ENCODE peak calls at places on chromosomes 2 and 18, in four cellular contexts. S is foreskin fibroblast, H is activated B cell treated with CpG ODN at 0.5 μM for 24 hours, J is mammary epithelial cell. Y is an unnamed sample.

GRCh38 chr2:38496927-38497669 is 105.6 kb downstream of the HNRNPLL start:
- DNase-seq in S (no peak), H (no peak), J (no peak), Y (no peak)

GRCh38 chr2:232278534-232278933 is 100.0 kb upstream of the ALPP start:
- DNase-seq in S (no peak), H (no peak), J (no peak), Y (no peak)

GRCh38 chr2:197450485-197450884 is 2.9 kb upstream of the COQ10B start:
- DNase-seq in S (no peak), H (no peak), J (no peak), Y (no peak)

GRCh38 chr2:16971722-16972234 is 306.1 kb upstream of the CYRIA start:
- DNase-seq in S (no peak), H (no peak), J (no peak), Y (no peak)

GRCh38 chr2:10097352-10098148 is 17.3 kb upstream of the CYS1 start:
- DNase-seq in S (peak; percentile 56), H (peak; percentile 25), J (peak; percentile 65), Y (peak; percentile 56)

GRCh38 chr2:101930019-101930418 is 61.7 kb upstream of the IL1R2 start:
- DNase-seq in S (no peak), H (no peak), J (no peak), Y (no peak)

GRCh38 chr18:74963820-74964446 is 245.0 kb downstream of the PTGR3 start:
- DNase-seq in S (no peak), H (no peak), J (peak; percentile 31), Y (no peak)

GRCh38 chr2:164785447-164785846 is 56.2 kb downstream of the COBLL1 start:
- DNase-seq in S (no peak), H (no peak), J (peak; percentile 40), Y (no peak)

GRCh38 chr2:27320958-27321543 is 1.8 kb downstream of the MPV17 start:
- DNase-seq in S (peak; percentile 99), H (no peak), J (peak; percentile 98), Y (no peak)

GRCh38 chr2:119422521-119422920 is 9.1 kb upstream of the TMEM37 start:
- DNase-seq in S (no peak), H (no peak), J (no peak), Y (no peak)

GRCh38 chr2:112121682-112122254 is 16.4 kb upstream of the FBLN7 start:
- DNase-seq in S (peak; percentile 20), H (no peak), J (peak; percentile 7), Y (no peak)
- TF ChIP-seq CTCF in S (peak; percentile 51), H (peak; percentile 47), J (peak; percentile 40), Y (peak; percentile 73)

DNA sequence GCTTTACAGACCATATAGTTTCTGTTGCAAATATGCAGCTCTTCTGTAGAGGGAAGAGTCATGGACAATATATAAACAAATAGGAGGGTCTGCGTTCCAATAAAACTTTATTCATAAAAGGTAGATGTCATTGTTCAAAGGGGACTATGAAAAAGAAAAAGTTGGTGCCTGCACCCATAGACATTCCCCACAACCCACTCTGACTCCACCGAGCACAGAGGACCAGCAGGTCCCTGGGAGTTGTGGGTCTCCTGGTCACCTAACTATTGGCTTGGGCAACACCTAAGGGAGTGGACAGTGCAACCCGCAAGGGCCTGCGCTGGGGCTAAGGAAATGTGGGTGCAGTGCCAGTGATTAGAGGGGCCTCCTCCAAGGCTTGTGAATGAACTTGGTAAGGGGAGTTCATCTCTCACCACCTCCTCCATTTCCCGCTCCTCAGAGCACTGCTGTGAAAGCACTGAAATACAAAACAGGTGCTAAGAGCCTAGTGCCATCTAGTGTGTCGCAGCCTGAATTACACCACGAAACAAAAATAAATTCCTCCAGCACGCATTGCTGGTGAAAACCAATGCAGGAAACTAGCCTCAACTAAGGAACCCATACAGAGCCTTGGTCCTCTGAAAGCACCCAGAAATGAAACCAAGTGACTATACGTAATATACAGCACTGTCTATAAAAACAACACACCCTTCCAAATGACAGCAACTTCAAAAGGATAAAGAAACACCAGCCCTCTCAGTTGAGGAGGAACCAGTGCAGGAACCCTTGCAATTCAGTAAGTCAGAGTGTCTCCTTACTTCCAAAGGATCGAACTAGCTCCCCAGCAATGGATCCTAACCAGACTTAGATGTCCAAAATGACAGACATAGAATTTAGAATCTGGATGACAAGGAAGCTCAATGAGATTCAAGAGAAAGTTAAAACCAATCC is 166.6 kb downstream of the RNF144A start:
- DNase-seq in S (peak; percentile 4), H (no peak), J (peak; percentile 19), Y (no peak)
- TF ChIP-seq CTCF in S (peak; percentile 54), H (no peak), J (peak; percentile 70), Y (peak; percentile 68)

DNA sequence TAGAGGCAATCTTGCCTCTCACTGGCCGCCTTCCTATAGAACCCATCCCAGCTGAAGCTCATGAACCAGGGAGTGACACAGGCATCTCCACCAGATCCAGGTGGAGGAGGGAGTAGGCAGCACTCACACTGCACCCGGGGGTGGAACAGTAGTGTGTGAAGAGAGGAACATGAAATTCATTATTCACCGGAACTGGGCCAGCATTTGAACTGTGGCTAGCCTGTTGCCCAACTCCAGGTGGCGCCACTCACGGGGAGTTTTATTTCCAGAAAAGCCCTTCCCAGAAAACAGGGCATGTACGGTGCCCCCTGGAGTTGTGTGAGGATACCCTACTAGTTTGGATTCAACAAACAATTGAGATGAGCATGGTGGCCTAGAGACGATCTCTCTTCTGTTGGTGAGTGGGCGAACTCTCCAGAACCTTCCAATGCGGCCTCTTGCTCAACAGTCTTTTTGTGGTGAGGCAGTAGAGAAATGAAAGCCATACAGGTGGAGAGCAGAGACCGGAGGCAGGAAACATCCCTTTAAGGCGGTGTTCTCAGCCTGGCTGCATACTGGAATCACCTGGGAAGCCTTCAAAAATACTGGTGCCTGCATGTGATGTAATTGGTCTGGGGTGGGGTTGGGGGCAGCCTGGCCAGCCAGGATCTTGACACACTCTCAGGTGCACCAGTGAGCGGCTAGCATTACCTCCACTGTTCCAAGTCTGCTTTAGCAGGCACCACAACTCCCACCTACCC is 73.5 kb upstream of the NEDD4L start:
- DNase-seq in S (no peak), H (no peak), J (no peak), Y (no peak)
- TF ChIP-seq CTCF in S (peak; percentile 35), H (no peak), J (peak; percentile 46), Y (peak; percentile 36)

GRCh38 chr2:62467100-62467474 is 38.9 kb downstream of the TMEM17 start:
- DNase-seq in S (no peak), H (no peak), J (no peak), Y (no peak)

GRCh38 chr2:62466501-62466854 is 39.5 kb downstream of the TMEM17 start:
- DNase-seq in S (no peak), H (no peak), J (no peak), Y (no peak)

GRCh38 chr2:62469114-62469513 is 36.9 kb downstream of the TMEM17 start:
- DNase-seq in S (no peak), H (no peak), J (no peak), Y (no peak)

GRCh38 chr2:62465741-62466500 is 40.1 kb downstream of the TMEM17 start:
- DNase-seq in S (no peak), H (no peak), J (no peak), Y (no peak)

DNA sequence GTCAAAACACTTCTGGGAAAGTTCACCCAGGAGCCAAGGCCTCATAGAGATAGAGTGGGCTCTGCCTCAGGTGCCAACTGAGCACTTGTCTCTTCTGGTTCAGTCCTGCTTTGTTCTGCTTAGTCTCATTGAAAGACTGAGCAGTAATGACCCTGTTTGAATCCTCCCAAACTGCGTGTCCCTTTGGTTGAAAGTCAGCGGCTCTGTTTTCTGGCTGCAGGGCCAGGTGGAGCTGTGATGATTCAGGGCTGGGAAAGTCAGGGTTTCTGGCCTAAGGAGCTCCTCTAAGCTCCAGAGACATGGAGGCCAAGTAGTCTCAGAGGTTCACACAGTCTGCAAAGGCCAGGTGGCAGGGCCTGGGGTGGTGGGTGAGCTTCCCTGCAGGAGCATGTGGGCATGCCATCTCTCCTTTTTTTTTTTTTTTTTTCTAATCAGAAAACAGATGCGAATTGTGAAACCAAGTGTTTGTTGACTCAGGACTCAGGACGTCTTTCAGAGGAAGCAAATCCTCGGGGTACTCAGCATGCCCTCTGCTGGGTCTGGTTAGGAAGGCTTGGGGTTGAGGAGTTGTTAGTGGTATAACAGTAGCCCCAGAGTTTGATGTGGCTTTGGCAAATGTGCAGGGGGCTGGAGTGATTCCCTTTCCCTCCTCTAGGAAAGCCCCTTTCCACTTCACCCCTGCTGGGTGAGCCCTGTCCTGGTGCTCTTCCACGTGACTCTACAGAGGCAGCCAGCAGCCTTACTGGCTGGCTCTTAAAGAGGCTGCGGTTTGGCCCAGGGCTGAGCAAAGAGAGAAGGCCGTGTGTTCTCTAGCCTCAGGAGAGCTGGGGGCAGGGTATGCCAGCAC is 38.3 kb downstream of the TMEM17 start:
- DNase-seq in S (no peak), H (no peak), J (peak; percentile 35), Y (no peak)
- TF ChIP-seq CTCF in S (no peak), H (no peak), J (no peak), Y (no peak)

GRCh38 chr2:65320042-65320711 is 92.5 kb downstream of the ACTR2 start:
- DNase-seq in S (peak; percentile 87), H (no peak), J (peak; percentile 94), Y (no peak)
- TF ChIP-seq CTCF in S (peak; percentile 64), H (no peak), J (peak; percentile 45), Y (peak; percentile 21)

DNA sequence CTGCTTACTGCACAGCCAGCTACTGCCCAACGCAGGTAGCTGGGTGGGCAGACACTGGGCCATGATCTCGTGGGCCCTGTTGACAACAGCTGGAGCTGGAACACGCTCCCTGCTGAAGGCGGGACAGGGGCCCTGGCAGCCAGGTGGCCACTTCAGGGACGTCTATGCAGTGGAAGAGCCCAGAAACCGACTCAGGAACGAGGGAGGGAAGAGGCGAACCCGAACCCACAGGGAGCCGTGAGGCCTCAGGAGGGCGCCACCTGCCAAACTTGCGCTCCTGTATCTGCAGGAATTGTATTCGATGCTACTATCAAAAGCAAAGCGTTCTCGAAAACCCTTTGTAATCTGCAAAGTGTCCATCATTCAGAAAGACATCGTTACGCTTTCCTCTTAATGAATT is 198.4 kb downstream of the EIPR1 start:
- DNase-seq in S (no peak), H (no peak), J (no peak), Y (no peak)
- TF ChIP-seq CTCF in S (no peak), H (no peak), J (no peak), Y (no peak)

DNA sequence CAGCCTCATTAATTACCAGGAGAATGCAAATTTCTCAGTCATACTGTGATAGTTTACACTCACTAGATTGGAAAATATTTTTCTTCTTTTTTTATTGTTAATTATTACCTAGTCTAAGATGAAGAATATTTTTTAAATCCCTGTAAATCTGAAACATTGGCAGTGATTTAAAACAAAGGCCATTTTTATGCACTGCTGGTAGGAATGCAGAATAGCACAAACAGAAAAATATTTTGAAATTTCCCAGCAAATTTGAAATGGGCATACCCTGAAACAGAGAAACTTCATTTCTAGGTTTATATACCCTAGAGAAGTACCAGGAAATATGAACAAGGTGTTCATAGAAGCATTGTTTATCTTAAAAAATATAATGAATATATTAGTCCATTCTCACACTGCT is 31.0 kb downstream of the DYNAP start:
- DNase-seq in S (no peak), H (no peak), J (no peak), Y (no peak)
- TF ChIP-seq CTCF in S (peak; percentile 7), H (no peak), J (no peak), Y (no peak)

DNA sequence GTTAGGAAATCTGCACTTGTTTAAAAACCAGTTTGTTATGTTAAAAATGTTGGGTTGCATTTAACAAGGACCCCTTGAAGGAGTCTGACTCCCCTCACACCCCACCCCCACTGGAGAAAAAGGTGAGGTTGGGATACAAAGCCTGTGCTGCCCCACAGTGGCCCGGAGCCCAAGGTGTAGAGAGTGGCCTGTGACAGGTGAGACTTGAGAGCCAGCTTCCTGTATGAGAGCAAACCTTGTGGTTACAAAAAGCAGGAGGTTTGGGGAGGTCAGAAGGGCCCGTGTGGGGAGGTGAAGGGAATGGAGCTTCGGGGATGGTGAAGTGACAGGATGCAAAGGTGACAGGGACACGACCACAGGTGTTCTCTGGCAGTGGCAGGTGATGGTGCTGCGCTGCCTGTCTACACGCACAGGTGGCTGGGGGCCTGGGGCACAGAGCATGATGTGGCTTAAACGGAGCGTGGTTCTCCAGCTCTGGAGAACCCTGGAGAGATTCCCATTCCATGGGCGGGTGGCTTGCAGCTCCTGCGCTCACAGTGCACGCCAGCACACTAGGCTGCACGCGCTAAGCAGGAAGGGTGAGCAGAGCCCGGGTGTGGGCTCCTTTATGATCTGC is 29.0 kb downstream of the IMPA2 start:
- DNase-seq in S (no peak), H (no peak), J (no peak), Y (no peak)
- TF ChIP-seq CTCF in S (no peak), H (no peak), J (no peak), Y (no peak)

Y was measured in CD14-positive monocyte.